ENCODE peak calls at places on chromosome X, in six cellular contexts. W is activated CD4-positive, alpha-beta T cell treated with anti-CD3 and anti-CD28 coated beads for 48 hours; K is GM19239; S is A549; D is activated naive CD8-positive, alpha-beta T cell treated with anti-CD3 and anti-CD28 coated beads, Interleukin-2, amount 50 U/mL, for 24 hours; G is T-helper 17 cell. L is an unnamed sample.

GRCh38 chrX:106927700-106928099 is 7.5 kb downstream of the CLDN2 start:
- DNase-seq in D (no peak), G (no peak), S (peak), K (no peak), W (no peak), L (no peak)

GRCh38 chrX:68989865-68990606 is 161.2 kb downstream of the EFNB1 start:
- DNase-seq in D (no peak), K (no peak), S (no peak), W (no peak), G (no peak), L (no peak)

GRCh38 chrX:69371159-69371558 is 133.0 kb upstream of the NALF2 start:
- DNase-seq in G (no peak), W (no peak), S (no peak), D (no peak), K (no peak), L (no peak)

GRCh38 chrX:45324941-45325340 is 124.3 kb upstream of the DIPK2B start:
- DNase-seq in K (no peak), S (no peak), D (no peak), W (no peak), G (no peak), L (no peak)

GRCh38 chrX:134999469-134999868 is 8.7 kb downstream of the SMIM10 start:
- DNase-seq in S (peak), D (no peak), K (no peak), W (no peak), G (no peak), L (peak)

GRCh38 chrX:88397551-88397950 is 349.5 kb upstream of the CPXCR1 start:
- DNase-seq in W (no peak), G (no peak), D (no peak), S (no peak), K (no peak), L (no peak)

GRCh38 chrX:97126020-97126419 is 242.3 kb downstream of the RPA4 start:
- DNase-seq in K (no peak), G (no peak), S (no peak), W (no peak), D (no peak), L (no peak)

GRCh38 chrX:153513265-153513664 is 4.2 kb upstream of the ATP2B3 start:
- DNase-seq in K (no peak), S (no peak), D (no peak), W (no peak), G (no peak), L (no peak)

GRCh38 chrX:130179579-130180215 is 7.9 kb downstream of the RAB33A start:
- DNase-seq in D (no peak), G (no peak), K (no peak), S (no peak), W (no peak), L (no peak)

GRCh38 chrX:47283015-47283771 is 50.4 kb downstream of the USP11 start:
- DNase-seq in W (peak), K (no peak), S (no peak), G (no peak), D (no peak), L (no peak)